ENCODE peak calls at places on chromosomes 3 and 15, in six cellular contexts. One of them, this sample, is unnamed.

GRCh38 chr3:105611304-105612192 is 244.8 kb downstream of the ALCAM start:
- DNase-seq in H9: no peak
- DNase-seq in mesenchymal stem cell: no peak
- DNase-seq in IMR-90: no peak
- DNase-seq in H1: no peak
- DNase-seq in trophoblast cell: peak
- DNase-seq in this sample: no peak

GRCh38 chr15:64426845-64427465 is 33.4 kb upstream of the ZNF609 start:
- DNase-seq in H9: no peak
- DNase-seq in mesenchymal stem cell: peak
- DNase-seq in IMR-90: peak
- DNase-seq in H1: no peak
- DNase-seq in trophoblast cell: peak
- DNase-seq in this sample: no peak

GRCh38 chr15:25860885-25861866 is 2.0 kb downstream of the ATP10A start:
- DNase-seq in H9: no peak
- DNase-seq in mesenchymal stem cell: no peak
- DNase-seq in IMR-90: no peak
- DNase-seq in H1: no peak
- DNase-seq in trophoblast cell: no peak
- DNase-seq in this sample: no peak

GRCh38 chr3:101779808-101780366 is 876 bp downstream of the NXPE3 start:
- DNase-seq in H9: no peak
- DNase-seq in mesenchymal stem cell: peak
- DNase-seq in IMR-90: no peak
- DNase-seq in H1: no peak
- DNase-seq in trophoblast cell: no peak
- DNase-seq in this sample: no peak

GRCh38 chr3:184336484-184337230 is 743 bp upstream of the FAM131A start:
- DNase-seq in H9: no peak
- DNase-seq in mesenchymal stem cell: peak
- DNase-seq in IMR-90: peak
- DNase-seq in H1: peak
- DNase-seq in trophoblast cell: no peak
- DNase-seq in this sample: no peak

GRCh38 chr3:194496217-194496881 is 9.5 kb upstream of the ATP13A3 start:
- DNase-seq in H9: no peak
- DNase-seq in mesenchymal stem cell: no peak
- DNase-seq in IMR-90: no peak
- DNase-seq in H1: no peak
- DNase-seq in trophoblast cell: no peak
- DNase-seq in this sample: no peak

GRCh38 chr3:197505796-197506553 is 49.8 kb downstream of the BDH1 start:
- DNase-seq in H9: no peak
- DNase-seq in mesenchymal stem cell: no peak
- DNase-seq in IMR-90: no peak
- DNase-seq in H1: no peak
- DNase-seq in trophoblast cell: no peak
- DNase-seq in this sample: no peak

GRCh38 chr15:101017041-101017754 is 98.0 kb downstream of the LRRK1 start:
- DNase-seq in H9: peak
- DNase-seq in mesenchymal stem cell: no peak
- DNase-seq in IMR-90: peak
- DNase-seq in H1: peak
- DNase-seq in trophoblast cell: peak
- DNase-seq in this sample: no peak

GRCh38 chr15:100721758-100722550 is 119.6 kb downstream of the ASB7 start:
- DNase-seq in H9: peak
- DNase-seq in mesenchymal stem cell: peak
- DNase-seq in IMR-90: peak
- DNase-seq in H1: peak
- DNase-seq in trophoblast cell: peak
- DNase-seq in this sample: no peak

GRCh38 chr15:75420698-75421097 is 30.8 kb downstream of the SIN3A start:
- DNase-seq in H9: no peak
- DNase-seq in mesenchymal stem cell: peak
- DNase-seq in IMR-90: peak
- DNase-seq in H1: no peak
- DNase-seq in trophoblast cell: no peak
- DNase-seq in this sample: no peak

GRCh38 chr15:63860161-63860954 is 26.6 kb upstream of the HERC1 start:
- DNase-seq in H9: no peak
- DNase-seq in mesenchymal stem cell: no peak
- DNase-seq in IMR-90: no peak
- DNase-seq in H1: no peak
- DNase-seq in trophoblast cell: no peak
- DNase-seq in this sample: no peak

GRCh38 chr3:134237454-134238145 is 13.1 kb downstream of the RYK start:
- DNase-seq in H9: no peak
- DNase-seq in mesenchymal stem cell: no peak
- DNase-seq in IMR-90: no peak
- DNase-seq in H1: no peak
- DNase-seq in trophoblast cell: peak
- DNase-seq in this sample: no peak

GRCh38 chr3:19256313-19256712 is 108.0 kb downstream of the KCNH8 start:
- DNase-seq in H9: peak
- DNase-seq in mesenchymal stem cell: no peak
- DNase-seq in IMR-90: no peak
- DNase-seq in H1: no peak
- DNase-seq in trophoblast cell: no peak
- DNase-seq in this sample: no peak

GRCh38 chr3:71584216-71585061 is 911 bp upstream of the FOXP1 start:
- DNase-seq in H9: peak
- DNase-seq in mesenchymal stem cell: peak
- DNase-seq in IMR-90: peak
- DNase-seq in H1: peak
- DNase-seq in trophoblast cell: peak
- DNase-seq in this sample: peak

GRCh38 chr15:33852570-33852969 is 115.7 kb upstream of the CHRM5 start:
- DNase-seq in H9: no peak
- DNase-seq in mesenchymal stem cell: peak
- DNase-seq in IMR-90: peak
- DNase-seq in H1: no peak
- DNase-seq in trophoblast cell: peak
- DNase-seq in this sample: no peak

GRCh38 chr3:123318374-123318773 is 116.6 kb downstream of the SEC22A start:
- DNase-seq in H9: no peak
- DNase-seq in mesenchymal stem cell: no peak
- DNase-seq in IMR-90: no peak
- DNase-seq in H1: no peak
- DNase-seq in trophoblast cell: no peak
- DNase-seq in this sample: no peak

GRCh38 chr3:148998715-148999413 is 7.5 kb downstream of the GYG1 start:
- DNase-seq in H9: no peak
- DNase-seq in mesenchymal stem cell: no peak
- DNase-seq in IMR-90: peak
- DNase-seq in H1: no peak
- DNase-seq in trophoblast cell: peak
- DNase-seq in this sample: no peak

GRCh38 chr15:101386006-101386405 is 91.0 kb upstream of the SNRPA1 start:
- DNase-seq in H9: no peak
- DNase-seq in mesenchymal stem cell: no peak
- DNase-seq in IMR-90: no peak
- DNase-seq in H1: no peak
- DNase-seq in trophoblast cell: no peak
- DNase-seq in this sample: no peak

GRCh38 chr15:100336061-100336460 is 5.7 kb downstream of the ADAMTS17 start:
- DNase-seq in H9: no peak
- DNase-seq in mesenchymal stem cell: no peak
- DNase-seq in IMR-90: no peak
- DNase-seq in H1: no peak
- DNase-seq in trophoblast cell: no peak
- DNase-seq in this sample: no peak

GRCh38 chr3:52458770-52459540 is 3.6 kb downstream of the NISCH start:
- DNase-seq in H9: no peak
- DNase-seq in mesenchymal stem cell: no peak
- DNase-seq in IMR-90: no peak
- DNase-seq in H1: no peak
- DNase-seq in trophoblast cell: no peak
- DNase-seq in this sample: no peak

DNA sequence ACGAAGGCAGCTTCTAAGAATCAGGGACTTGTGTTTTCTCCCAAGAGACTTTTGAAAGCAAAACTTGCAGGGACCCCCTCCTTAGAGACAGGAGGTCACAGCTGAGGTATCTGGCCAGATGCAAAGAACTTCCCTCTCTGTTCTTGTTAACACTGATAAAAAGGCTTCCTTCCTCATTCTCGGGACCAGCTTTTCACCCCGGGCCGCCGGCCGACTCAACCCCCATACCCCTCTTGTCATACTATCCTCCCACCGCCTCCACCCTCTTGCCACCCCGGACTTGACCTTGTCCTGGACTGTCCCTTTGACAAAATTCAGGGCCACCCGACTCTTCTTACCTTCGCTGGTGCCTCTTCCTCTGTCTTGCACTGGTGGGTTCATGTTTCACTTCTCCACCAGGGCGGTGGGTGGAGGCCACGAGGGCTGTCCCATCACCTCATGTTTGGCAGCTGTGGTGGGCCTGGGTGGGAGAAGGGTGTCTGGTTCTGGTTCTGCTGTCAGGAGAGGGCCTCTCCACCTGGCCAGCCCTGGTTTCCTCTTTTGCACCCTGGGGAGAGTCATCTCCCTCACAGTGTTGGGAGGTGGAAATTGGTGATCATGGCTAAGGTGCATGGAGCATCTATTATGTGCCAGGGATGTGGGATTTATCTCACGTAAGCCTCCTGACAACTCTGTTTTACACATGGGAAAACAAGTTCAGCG is 32.5 kb downstream of the BHLHE40 start:
- DNase-seq in H9: no peak
- DNase-seq in mesenchymal stem cell: no peak
- DNase-seq in IMR-90: no peak
- DNase-seq in H1: no peak
- DNase-seq in trophoblast cell: no peak
- DNase-seq in this sample: no peak
- H2BK120ac ChIP-seq in H9: no peak
- H2BK120ac ChIP-seq in mesenchymal stem cell: peak
- H2BK120ac ChIP-seq in IMR-90: no peak
- H2BK120ac ChIP-seq in H1: no peak
- H2BK120ac ChIP-seq in trophoblast cell: peak
- H2BK120ac ChIP-seq in this sample: no peak

GRCh38 chr3:13686332-13686731 is 137.4 kb downstream of the FBLN2 start:
- DNase-seq in H9: no peak
- DNase-seq in mesenchymal stem cell: no peak
- DNase-seq in IMR-90: no peak
- DNase-seq in H1: no peak
- DNase-seq in trophoblast cell: no peak
- DNase-seq in this sample: no peak

GRCh38 chr3:13685721-13686120 is 136.8 kb downstream of the FBLN2 start:
- DNase-seq in H9: no peak
- DNase-seq in mesenchymal stem cell: no peak
- DNase-seq in IMR-90: no peak
- DNase-seq in H1: no peak
- DNase-seq in trophoblast cell: no peak
- DNase-seq in this sample: no peak

GRCh38 chr3:13688824-13689223 is 139.9 kb downstream of the FBLN2 start:
- DNase-seq in H9: no peak
- DNase-seq in mesenchymal stem cell: no peak
- DNase-seq in IMR-90: no peak
- DNase-seq in H1: no peak
- DNase-seq in trophoblast cell: no peak
- DNase-seq in this sample: no peak

GRCh38 chr3:13688034-13688433 is 139.1 kb downstream of the FBLN2 start:
- DNase-seq in H9: no peak
- DNase-seq in mesenchymal stem cell: no peak
- DNase-seq in IMR-90: no peak
- DNase-seq in H1: no peak
- DNase-seq in trophoblast cell: no peak
- DNase-seq in this sample: no peak

GRCh38 chr3:13687409-13687989 is 138.6 kb downstream of the FBLN2 start:
- DNase-seq in H9: no peak
- DNase-seq in mesenchymal stem cell: no peak
- DNase-seq in IMR-90: no peak
- DNase-seq in H1: no peak
- DNase-seq in trophoblast cell: no peak
- DNase-seq in this sample: no peak
- H3K14ac ChIP-seq in H9: no peak
- H3K14ac ChIP-seq in mesenchymal stem cell: no peak
- H3K14ac ChIP-seq in IMR-90: no peak
- H3K14ac ChIP-seq in H1: no peak
- H3K14ac ChIP-seq in trophoblast cell: no peak
- H3K14ac ChIP-seq in this sample: no peak

GRCh38 chr3:186965141-186965879 is 35.0 kb downstream of the ST6GAL1 start:
- DNase-seq in H9: peak
- DNase-seq in mesenchymal stem cell: no peak
- DNase-seq in IMR-90: peak
- DNase-seq in H1: no peak
- DNase-seq in trophoblast cell: peak
- DNase-seq in this sample: no peak
- H2BK120ac ChIP-seq in H9: no peak
- H2BK120ac ChIP-seq in mesenchymal stem cell: no peak
- H2BK120ac ChIP-seq in IMR-90: no peak
- H2BK120ac ChIP-seq in H1: no peak
- H2BK120ac ChIP-seq in trophoblast cell: no peak
- H2BK120ac ChIP-seq in this sample: no peak

GRCh38 chr15:69762373-69763148 is 309.9 kb downstream of the RPLP1 start:
- DNase-seq in H9: peak
- DNase-seq in mesenchymal stem cell: no peak
- DNase-seq in IMR-90: no peak
- DNase-seq in H1: no peak
- DNase-seq in trophoblast cell: peak
- DNase-seq in this sample: no peak

GRCh38 chr15:69758291-69758771 is 305.7 kb downstream of the RPLP1 start:
- DNase-seq in H9: no peak
- DNase-seq in mesenchymal stem cell: peak
- DNase-seq in IMR-90: peak
- DNase-seq in H1: no peak
- DNase-seq in trophoblast cell: peak
- DNase-seq in this sample: no peak

GRCh38 chr15:69758810-69759410 is 306.3 kb downstream of the RPLP1 start:
- DNase-seq in H9: no peak
- DNase-seq in mesenchymal stem cell: peak
- DNase-seq in IMR-90: peak
- DNase-seq in H1: no peak
- DNase-seq in trophoblast cell: no peak
- DNase-seq in this sample: no peak

GRCh38 chr15:69760890-69761568 is 308.4 kb downstream of the RPLP1 start:
- DNase-seq in H9: no peak
- DNase-seq in mesenchymal stem cell: peak
- DNase-seq in IMR-90: peak
- DNase-seq in H1: no peak
- DNase-seq in trophoblast cell: peak
- DNase-seq in this sample: no peak

DNA sequence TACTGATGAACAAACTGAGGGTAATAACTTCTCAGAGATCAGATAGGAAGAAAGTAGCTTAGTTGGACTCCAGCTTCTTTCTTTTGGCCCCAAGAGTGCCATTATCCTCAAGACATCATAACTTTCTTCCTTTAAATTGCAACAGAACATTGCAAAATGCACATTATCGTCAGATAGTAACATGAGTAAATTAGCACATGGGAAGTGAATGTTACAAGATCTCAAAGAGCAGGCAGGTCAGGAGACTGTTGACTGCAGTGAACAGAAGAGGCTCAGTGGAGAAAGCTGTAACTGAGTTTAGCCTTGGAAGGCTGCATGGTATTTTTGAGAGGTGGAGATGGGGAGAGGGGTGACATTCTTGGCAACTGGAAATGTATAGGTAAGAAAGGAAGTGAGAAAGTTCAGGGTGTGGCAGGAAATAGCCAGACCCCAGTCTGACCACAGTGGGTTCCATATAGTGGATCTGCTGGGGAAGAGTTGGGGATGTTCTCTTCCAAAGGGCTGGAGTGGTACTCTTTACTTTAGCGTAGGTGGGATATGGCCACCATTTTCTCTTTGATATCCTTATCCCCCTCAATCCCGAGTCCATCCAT is 307.7 kb downstream of the RPLP1 start:
- DNase-seq in H9: no peak
- DNase-seq in mesenchymal stem cell: peak
- DNase-seq in IMR-90: peak
- DNase-seq in H1: no peak
- DNase-seq in trophoblast cell: peak
- DNase-seq in this sample: no peak
- H3K14ac ChIP-seq in H9: no peak
- H3K14ac ChIP-seq in mesenchymal stem cell: no peak
- H3K14ac ChIP-seq in IMR-90: peak
- H3K14ac ChIP-seq in H1: no peak
- H3K14ac ChIP-seq in trophoblast cell: no peak
- H3K14ac ChIP-seq in this sample: no peak